ENCODE peak calls at places on chromosomes 13 and 19, in six cellular contexts. One of them, this sample, is unnamed.

GRCh38 chr13:26386026-26386425 is 132.1 kb downstream of the CDK8 start:
- DNase-seq in GM12892: no peak
- DNase-seq in K562: no peak
- DNase-seq in GM12878: no peak
- DNase-seq in H1: no peak
- DNase-seq in HepG2: no peak
- DNase-seq in this sample: no peak

GRCh38 chr13:33953203-33953602 is 135.3 kb downstream of the RFC3 start:
- DNase-seq in GM12892: no peak
- DNase-seq in K562: no peak
- DNase-seq in GM12878: no peak
- DNase-seq in H1: no peak
- DNase-seq in HepG2: no peak
- DNase-seq in this sample: no peak

GRCh38 chr13:50990540-50991506 is 81.2 kb downstream of the RNASEH2B start:
- DNase-seq in GM12892: no peak
- DNase-seq in K562: no peak
- DNase-seq in GM12878: no peak
- DNase-seq in H1: no peak
- DNase-seq in HepG2: no peak
- DNase-seq in this sample: no peak

GRCh38 chr13:113959198-113959597 is 14.7 kb downstream of the C13orf46 start:
- DNase-seq in GM12892: no peak
- DNase-seq in K562: peak
- DNase-seq in GM12878: no peak
- DNase-seq in H1: no peak
- DNase-seq in HepG2: no peak
- DNase-seq in this sample: no peak

GRCh38 chr19:57466489-57466888 is 9.5 kb upstream of the VN1R1 start:
- DNase-seq in GM12892: no peak
- DNase-seq in K562: no peak
- DNase-seq in GM12878: no peak
- DNase-seq in H1: no peak
- DNase-seq in HepG2: no peak
- DNase-seq in this sample: no peak

GRCh38 chr13:67369895-67370660 is 139.9 kb upstream of the PCDH9 start:
- DNase-seq in GM12892: no peak
- DNase-seq in K562: no peak
- DNase-seq in GM12878: no peak
- DNase-seq in H1: no peak
- DNase-seq in HepG2: no peak
- DNase-seq in this sample: no peak

GRCh38 chr19:18763674-18764590 is 27.2 kb downstream of the COMP start:
- DNase-seq in GM12892: no peak
- DNase-seq in K562: peak
- DNase-seq in GM12878: no peak
- DNase-seq in H1: no peak
- DNase-seq in HepG2: no peak
- DNase-seq in this sample: no peak

GRCh38 chr13:45416521-45417125 is 1.6 kb downstream of the SLC25A30 start:
- DNase-seq in GM12892: no peak
- DNase-seq in K562: no peak
- DNase-seq in GM12878: no peak
- DNase-seq in H1: no peak
- DNase-seq in HepG2: no peak
- DNase-seq in this sample: no peak

GRCh38 chr19:44875666-44876418 is 15.2 kb upstream of the TOMM40 start:
- DNase-seq in GM12892: no peak
- DNase-seq in K562: no peak
- DNase-seq in GM12878: no peak
- DNase-seq in H1: no peak
- DNase-seq in HepG2: no peak
- DNase-seq in this sample: no peak

GRCh38 chr19:18735752-18736151 is 52.3 kb downstream of the CRTC1 start:
- DNase-seq in GM12892: no peak
- DNase-seq in K562: no peak
- DNase-seq in GM12878: no peak
- DNase-seq in H1: no peak
- DNase-seq in HepG2: no peak
- DNase-seq in this sample: no peak

GRCh38 chr13:87669379-87669978 is 1.7 kb upstream of the SLITRK5 start:
- DNase-seq in GM12892: no peak
- DNase-seq in K562: no peak
- DNase-seq in GM12878: no peak
- DNase-seq in H1: no peak
- DNase-seq in HepG2: peak
- DNase-seq in this sample: no peak

GRCh38 chr13:110396476-110396875 is 89.4 kb downstream of the COL4A2 start:
- DNase-seq in GM12892: no peak
- DNase-seq in K562: no peak
- DNase-seq in GM12878: no peak
- DNase-seq in H1: no peak
- DNase-seq in HepG2: no peak
- DNase-seq in this sample: no peak

GRCh38 chr13:110399801-110400200 is 92.7 kb downstream of the COL4A2 start:
- DNase-seq in GM12892: no peak
- DNase-seq in K562: no peak
- DNase-seq in GM12878: no peak
- DNase-seq in H1: no peak
- DNase-seq in HepG2: no peak
- DNase-seq in this sample: no peak

GRCh38 chr13:110398564-110399507 is 91.8 kb downstream of the COL4A2 start:
- DNase-seq in GM12892: no peak
- DNase-seq in K562: no peak
- DNase-seq in GM12878: no peak
- DNase-seq in H1: no peak
- DNase-seq in HepG2: no peak
- DNase-seq in this sample: no peak

GRCh38 chr13:110396913-110397379 is 89.9 kb downstream of the COL4A2 start:
- DNase-seq in GM12892: no peak
- DNase-seq in K562: no peak
- DNase-seq in GM12878: no peak
- DNase-seq in H1: no peak
- DNase-seq in HepG2: no peak
- DNase-seq in this sample: no peak

DNA sequence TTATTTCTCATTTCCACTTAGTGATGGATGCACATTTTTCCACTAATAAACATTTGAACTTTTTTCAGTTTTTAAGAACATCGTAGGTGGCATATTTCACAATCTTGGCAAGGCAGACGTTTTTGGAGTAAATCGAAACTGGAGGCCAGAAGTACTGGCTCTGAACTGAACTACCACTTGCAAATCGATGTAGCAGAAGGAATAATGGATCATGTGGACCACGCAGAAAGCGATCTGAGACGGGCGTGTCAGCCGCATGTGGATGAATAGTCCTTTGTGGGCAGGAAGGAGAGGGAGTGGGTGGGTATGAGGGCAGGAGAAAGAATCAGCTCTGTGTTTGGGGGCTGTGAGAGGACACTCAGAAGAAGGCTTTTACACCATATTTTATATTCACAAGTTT is 90.4 kb downstream of the COL4A2 start:
- DNase-seq in GM12892: no peak
- DNase-seq in K562: no peak
- DNase-seq in GM12878: no peak
- DNase-seq in H1: no peak
- DNase-seq in HepG2: no peak
- DNase-seq in this sample: no peak
- TF ChIP-seq POLR2A in GM12892: no peak
- TF ChIP-seq POLR2A in K562: no peak
- TF ChIP-seq POLR2A in GM12878: no peak
- TF ChIP-seq POLR2A in H1: no peak
- TF ChIP-seq POLR2A in HepG2: no peak
- TF ChIP-seq POLR2A in this sample: no peak

GRCh38 chr19:2847507-2847906 is 6.2 kb downstream of the ZNF555 start:
- DNase-seq in GM12892: no peak
- DNase-seq in K562: no peak
- DNase-seq in GM12878: no peak
- DNase-seq in H1: no peak
- DNase-seq in HepG2: no peak
- DNase-seq in this sample: no peak

GRCh38 chr19:2845107-2845506 is 3.8 kb downstream of the ZNF555 start:
- DNase-seq in GM12892: no peak
- DNase-seq in K562: no peak
- DNase-seq in GM12878: no peak
- DNase-seq in H1: no peak
- DNase-seq in HepG2: no peak
- DNase-seq in this sample: no peak

GRCh38 chr19:2850256-2850925 is 9.1 kb downstream of the ZNF555 start:
- DNase-seq in GM12892: no peak
- DNase-seq in K562: no peak
- DNase-seq in GM12878: no peak
- DNase-seq in H1: no peak
- DNase-seq in HepG2: no peak
- DNase-seq in this sample: no peak

GRCh38 chr19:2846180-2846935 is 5.1 kb downstream of the ZNF555 start:
- DNase-seq in GM12892: no peak
- DNase-seq in K562: no peak
- DNase-seq in GM12878: no peak
- DNase-seq in H1: no peak
- DNase-seq in HepG2: no peak
- DNase-seq in this sample: no peak

DNA sequence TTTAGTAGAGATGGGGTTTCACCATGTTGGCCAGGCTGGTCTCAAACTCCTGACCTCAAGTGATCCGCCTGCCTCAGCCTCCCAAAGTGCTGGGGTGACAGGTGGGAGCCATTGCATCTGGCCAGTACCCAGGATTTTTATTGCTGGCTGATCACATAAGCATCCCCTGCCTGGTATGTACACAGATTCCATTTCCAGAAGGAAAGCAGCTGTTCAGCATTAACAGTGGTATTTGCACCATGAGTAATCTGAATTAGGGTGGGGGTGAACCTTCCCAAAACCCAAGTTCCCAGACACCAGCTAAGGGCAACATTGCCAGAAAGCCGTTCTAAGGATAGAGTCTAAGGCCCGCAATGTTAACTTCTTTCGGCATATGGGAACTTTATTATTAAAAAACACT is 7.3 kb downstream of the ZNF555 start:
- DNase-seq in GM12892: no peak
- DNase-seq in K562: no peak
- DNase-seq in GM12878: no peak
- DNase-seq in H1: no peak
- DNase-seq in HepG2: no peak
- DNase-seq in this sample: no peak
- TF ChIP-seq TAF1 in GM12892: no peak
- TF ChIP-seq TAF1 in K562: no peak
- TF ChIP-seq TAF1 in GM12878: no peak
- TF ChIP-seq TAF1 in H1: no peak
- TF ChIP-seq TAF1 in HepG2: no peak
- TF ChIP-seq TAF1 in this sample: no peak

DNA sequence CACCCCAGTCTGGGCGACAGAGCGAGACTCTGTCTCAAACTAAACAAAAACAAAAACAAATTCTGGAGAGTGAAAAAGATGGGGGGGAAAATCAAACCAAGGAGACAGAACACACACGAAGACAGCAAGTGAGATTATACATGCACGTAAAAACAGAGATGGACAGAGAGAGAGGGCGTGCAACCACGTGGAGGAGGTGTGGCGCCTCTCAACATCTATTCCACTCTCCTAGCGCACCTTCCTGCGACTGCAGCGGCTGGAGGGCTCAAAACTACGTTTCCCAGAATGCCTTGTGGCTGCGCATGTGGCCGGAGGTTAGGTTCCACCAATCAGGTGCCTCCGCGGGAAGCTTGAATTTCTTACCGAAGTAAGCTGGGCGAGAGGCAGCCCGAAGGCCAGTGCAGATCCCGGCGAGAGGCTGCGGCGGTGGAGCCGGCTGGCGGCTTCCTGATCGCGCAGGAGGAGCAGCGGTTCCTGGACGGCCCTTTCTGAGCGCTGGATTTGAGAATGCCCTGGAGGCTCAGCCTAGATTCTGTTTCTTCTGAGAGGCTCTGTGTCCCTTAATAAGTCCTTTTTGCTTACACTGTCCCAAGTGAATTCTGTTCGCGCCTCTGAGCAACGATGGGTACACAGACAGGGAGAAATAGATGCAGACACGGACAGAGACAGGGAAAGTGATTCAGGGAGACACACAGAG is 13.1 kb upstream of the NANOS2 start:
- DNase-seq in GM12892: peak
- DNase-seq in K562: peak
- DNase-seq in GM12878: peak
- DNase-seq in H1: peak
- DNase-seq in HepG2: peak
- DNase-seq in this sample: peak
- TF ChIP-seq POLR2AphosphoS5 in GM12892: peak
- TF ChIP-seq POLR2AphosphoS5 in K562: peak
- TF ChIP-seq POLR2AphosphoS5 in GM12878: peak
- TF ChIP-seq POLR2AphosphoS5 in H1: peak
- TF ChIP-seq POLR2AphosphoS5 in HepG2: peak
- TF ChIP-seq POLR2AphosphoS5 in this sample: no peak

GRCh38 chr19:6772866-6773322 is 386 bp downstream of the VAV1 start:
- DNase-seq in GM12892: no peak
- DNase-seq in K562: no peak
- DNase-seq in GM12878: no peak
- DNase-seq in H1: no peak
- DNase-seq in HepG2: no peak
- DNase-seq in this sample: no peak

GRCh38 chr19:6769006-6769637 is 1.9 kb upstream of the SH2D3A start:
- DNase-seq in GM12892: no peak
- DNase-seq in K562: peak
- DNase-seq in GM12878: no peak
- DNase-seq in H1: peak
- DNase-seq in HepG2: no peak
- DNase-seq in this sample: no peak

GRCh38 chr19:6774821-6775707 is 2.6 kb downstream of the VAV1 start:
- DNase-seq in GM12892: no peak
- DNase-seq in K562: no peak
- DNase-seq in GM12878: no peak
- DNase-seq in H1: no peak
- DNase-seq in HepG2: no peak
- DNase-seq in this sample: no peak

GRCh38 chr19:6773323-6773931 is 919 bp downstream of the VAV1 start:
- DNase-seq in GM12892: peak
- DNase-seq in K562: no peak
- DNase-seq in GM12878: peak
- DNase-seq in H1: no peak
- DNase-seq in HepG2: no peak
- DNase-seq in this sample: peak

GRCh38 chr19:6772028-6772865 is at the start of gene VAV1:
- DNase-seq in GM12892: peak
- DNase-seq in K562: peak
- DNase-seq in GM12878: peak
- DNase-seq in H1: no peak
- DNase-seq in HepG2: no peak
- DNase-seq in this sample: peak
- TF ChIP-seq POLR2A in GM12892: peak
- TF ChIP-seq POLR2A in K562: peak
- TF ChIP-seq POLR2A in GM12878: peak
- TF ChIP-seq POLR2A in H1: no peak
- TF ChIP-seq POLR2A in HepG2: no peak
- TF ChIP-seq POLR2A in this sample: peak